ENCODE peak calls at places on chromosomes 5 and 9, in nine cellular contexts. A is gastrocnemius medialis, S is tibial nerve, I is sigmoid colon, R is K562, N is A549, P is ovary, M is stomach, C is suprapubic skin. F is an unnamed sample.

GRCh38 chr5:154214236-154215106 is 23.9 kb downstream of the GALNT10 start:
- DNase-seq in A (no peak), S (no peak), I (no peak), R (no peak), N (peak), P (no peak), M (no peak), C (no peak), F (no peak)

GRCh38 chr5:157358871-157359270 is 92.9 kb downstream of the CYFIP2 start:
- DNase-seq in A (no peak), S (no peak), I (no peak), R (no peak), N (no peak), P (no peak), M (no peak), C (no peak), F (no peak)

GRCh38 chr9:89750117-89750551 is 145.3 kb downstream of the GADD45G start:
- DNase-seq in A (no peak), S (no peak), I (no peak), R (no peak), N (no peak), P (peak), M (no peak), C (no peak), F (no peak)

GRCh38 chr5:132687995-132688394 is 14.2 kb downstream of the IL4 start:
- DNase-seq in A (no peak), S (no peak), I (no peak), R (no peak), N (no peak), P (no peak), M (no peak), C (no peak), F (no peak)

GRCh38 chr9:99419099-99419498 is 197.0 kb downstream of the SEC61B start:
- DNase-seq in A (no peak), S (no peak), I (no peak), R (no peak), N (no peak), P (no peak), M (no peak), C (no peak), F (no peak)

GRCh38 chr9:123471843-123472570 is 116.0 kb downstream of the CRB2 start:
- DNase-seq in A (no peak), S (no peak), I (no peak), R (no peak), N (no peak), P (no peak), M (no peak), C (no peak), F (no peak)

GRCh38 chr5:143341807-143342570 is 61.5 kb downstream of the NR3C1 start:
- DNase-seq in A (no peak), S (no peak), I (no peak), R (no peak), N (peak), P (no peak), M (no peak), C (no peak), F (no peak)

GRCh38 chr5:105752801-105753200 is 1917.9 kb downstream of the EFNA5 start:
- DNase-seq in A (no peak), S (no peak), I (no peak), R (no peak), N (no peak), P (no peak), M (no peak), C (no peak), F (no peak)

GRCh38 chr5:41048986-41049385 is 22.2 kb downstream of the MROH2B start:
- DNase-seq in A (no peak), S (no peak), I (no peak), R (no peak), N (no peak), P (no peak), M (no peak), C (no peak), F (no peak)

GRCh38 chr5:107869459-107870115 is 198.8 kb upstream of the EFNA5 start:
- DNase-seq in A (no peak), S (no peak), I (no peak), R (no peak), N (peak), P (no peak), M (no peak), C (no peak), F (no peak)

GRCh38 chr5:65722575-65723424 is 795 bp downstream of the NLN start:
- DNase-seq in A (peak), S (no peak), I (no peak), R (no peak), N (peak), P (no peak), M (no peak), C (no peak), F (no peak)

GRCh38 chr9:104808030-104808614 is 44.2 kb downstream of the NIPSNAP3B start:
- DNase-seq in A (no peak), S (no peak), I (no peak), R (no peak), N (no peak), P (peak), M (peak), C (no peak), F (no peak)

GRCh38 chr9:13567833-13568232 is 288.3 kb upstream of the MPDZ start:
- DNase-seq in A (no peak), S (no peak), I (no peak), R (no peak), N (no peak), P (no peak), M (no peak), C (no peak), F (no peak)

GRCh38 chr5:94857119-94857518 is 238.7 kb downstream of the SLF1 start:
- DNase-seq in A (no peak), S (no peak), I (no peak), R (no peak), N (no peak), P (no peak), M (no peak), C (no peak), F (no peak)

GRCh38 chr5:33261305-33261704 is 179.5 kb upstream of the TARS1 start:
- DNase-seq in A (no peak), S (no peak), I (no peak), R (no peak), N (no peak), P (no peak), M (no peak), C (no peak), F (no peak)

GRCh38 chr5:58227858-58228257 is 232.0 kb downstream of the PLK2 start:
- DNase-seq in A (no peak), S (no peak), I (no peak), R (no peak), N (no peak), P (no peak), M (no peak), C (no peak), F (no peak)

GRCh38 chr9:3059781-3060468 is 216.0 kb upstream of the PUM3 start:
- DNase-seq in A (no peak), S (no peak), I (no peak), R (no peak), N (no peak), P (no peak), M (no peak), C (no peak), F (no peak)

GRCh38 chr9:114315723-114316363 is 7.1 kb upstream of the ORM1 start:
- DNase-seq in A (no peak), S (no peak), I (no peak), R (no peak), N (no peak), P (no peak), M (peak), C (peak), F (no peak)

GRCh38 chr9:73269430-73270101 is 117.9 kb downstream of the ANXA1 start:
- DNase-seq in A (no peak), S (no peak), I (no peak), R (no peak), N (peak), P (no peak), M (no peak), C (no peak), F (no peak)

GRCh38 chr9:23821400-23822181 is 4.4 kb downstream of the ELAVL2 start:
- DNase-seq in A (no peak), S (no peak), I (no peak), R (no peak), N (no peak), P (peak), M (peak), C (no peak), F (no peak)

GRCh38 chr9:3980771-3981170 is 319.1 kb downstream of the GLIS3 start:
- DNase-seq in A (no peak), S (no peak), I (no peak), R (no peak), N (no peak), P (peak), M (no peak), C (no peak), F (no peak)

GRCh38 chr5:119752921-119753886 is 123.8 kb downstream of the FAM170A start:
- DNase-seq in A (no peak), S (no peak), I (no peak), R (no peak), N (no peak), P (no peak), M (no peak), C (no peak), F (no peak)

GRCh38 chr9:135282001-135282731 is 194.7 kb downstream of the OLFM1 start:
- DNase-seq in A (no peak), S (peak), I (peak), R (no peak), N (peak), P (peak), M (peak), C (no peak), F (peak)

GRCh38 chr5:111280282-111280901 is 56.2 kb downstream of the CAMK4 start:
- DNase-seq in A (no peak), S (no peak), I (no peak), R (no peak), N (no peak), P (no peak), M (no peak), C (no peak), F (no peak)

GRCh38 chr9:34500623-34501267 is 22.0 kb downstream of the ENHO start:
- DNase-seq in A (peak), S (peak), I (no peak), R (peak), N (peak), P (peak), M (peak), C (no peak), F (peak)

GRCh38 chr5:98341038-98341710 is 432.3 kb upstream of the RGMB start:
- DNase-seq in A (no peak), S (no peak), I (no peak), R (no peak), N (no peak), P (no peak), M (no peak), C (no peak), F (no peak)

GRCh38 chr5:76791461-76791860 is 27.4 kb upstream of the F2RL1 start:
- DNase-seq in A (no peak), S (no peak), I (no peak), R (no peak), N (no peak), P (no peak), M (no peak), C (no peak), F (no peak)

GRCh38 chr9:95409650-95410426 is 92.3 kb upstream of the FANCC start:
- DNase-seq in A (no peak), S (peak), I (no peak), R (no peak), N (no peak), P (no peak), M (no peak), C (no peak), F (no peak)

GRCh38 chr9:91606255-91606995 is 182.8 kb upstream of the NFIL3 start:
- DNase-seq in A (no peak), S (no peak), I (no peak), R (no peak), N (no peak), P (no peak), M (no peak), C (no peak), F (no peak)

GRCh38 chr5:108720416-108720815 is 27.3 kb upstream of the FER start:
- DNase-seq in A (no peak), S (no peak), I (no peak), R (no peak), N (no peak), P (no peak), M (no peak), C (no peak), F (no peak)

GRCh38 chr5:127562252-127562651 is 44.8 kb downstream of the PRRC1 start:
- DNase-seq in A (no peak), S (peak), I (no peak), R (no peak), N (no peak), P (no peak), M (no peak), C (no peak), F (no peak)

GRCh38 chr5:167594750-167595149 is 696.7 kb upstream of the WWC1 start:
- DNase-seq in A (no peak), S (no peak), I (no peak), R (no peak), N (no peak), P (no peak), M (no peak), C (no peak), F (no peak)

DNA sequence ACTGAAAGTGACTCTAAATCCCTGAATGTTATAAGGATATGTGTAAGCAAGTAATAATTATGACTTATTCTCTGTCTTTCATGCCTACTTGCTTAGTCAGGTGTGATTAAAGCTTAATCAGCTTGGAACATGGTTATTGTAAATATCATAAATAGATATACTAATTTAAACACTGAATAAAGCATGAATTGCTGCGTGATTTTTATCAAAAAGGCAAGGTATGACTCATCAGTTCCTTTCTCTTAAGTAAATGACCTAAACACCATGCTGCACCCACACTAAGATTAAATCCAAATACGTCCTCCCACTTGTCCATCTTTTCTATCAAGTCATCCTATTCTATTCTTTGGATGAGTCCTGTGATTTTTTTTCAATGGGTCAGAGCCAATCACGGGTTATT is 124.6 kb upstream of the MTAP start:
- DNase-seq in A (no peak), S (no peak), I (no peak), R (no peak), N (peak), P (no peak), M (no peak), C (no peak), F (no peak)
- TF ChIP-seq POLR2A in A (no peak), S (no peak), I (no peak), R (no peak), N (no peak), P (no peak), M (no peak), C (no peak), F (no peak)

GRCh38 chr5:122112733-122113558 is 16.4 kb upstream of the ZNF474 start:
- DNase-seq in A (no peak), S (no peak), I (no peak), R (peak), N (no peak), P (no peak), M (no peak), C (no peak), F (no peak)
- TF ChIP-seq POLR2A in A (no peak), S (no peak), I (no peak), R (peak), N (no peak), P (no peak), M (no peak), C (no peak), F (no peak)

GRCh38 chr5:140040358-140040757 is 2.7 kb downstream of the NRG2 start:
- DNase-seq in A (no peak), S (no peak), I (no peak), R (no peak), N (no peak), P (no peak), M (no peak), C (no peak), F (no peak)

GRCh38 chr5:140042551-140043507 is at the start of gene NRG2:
- DNase-seq in A (peak), S (peak), I (peak), R (peak), N (peak), P (peak), M (peak), C (peak), F (peak)

GRCh38 chr5:140041099-140041491 is 2.0 kb downstream of the NRG2 start:
- DNase-seq in A (peak), S (no peak), I (no peak), R (no peak), N (no peak), P (no peak), M (no peak), C (no peak), F (no peak)

GRCh38 chr5:140043508-140043872 is 391 bp upstream of the NRG2 start:
- DNase-seq in A (no peak), S (no peak), I (no peak), R (peak), N (peak), P (no peak), M (no peak), C (no peak), F (no peak)

GRCh38 chr5:140041492-140042421 is 1.3 kb downstream of the NRG2 start:
- DNase-seq in A (peak), S (peak), I (peak), R (no peak), N (peak), P (peak), M (peak), C (peak), F (peak)
- TF ChIP-seq POLR2A in A (peak), S (no peak), I (no peak), R (no peak), N (no peak), P (no peak), M (no peak), C (no peak), F (no peak)

GRCh38 chr5:39417979-39418378 is 6.8 kb downstream of the DAB2 start:
- DNase-seq in A (no peak), S (no peak), I (no peak), R (no peak), N (no peak), P (no peak), M (no peak), C (no peak), F (no peak)
- TF ChIP-seq POLR2A in A (no peak), S (no peak), I (no peak), R (no peak), N (no peak), P (no peak), M (no peak), C (no peak), F (no peak)

DNA sequence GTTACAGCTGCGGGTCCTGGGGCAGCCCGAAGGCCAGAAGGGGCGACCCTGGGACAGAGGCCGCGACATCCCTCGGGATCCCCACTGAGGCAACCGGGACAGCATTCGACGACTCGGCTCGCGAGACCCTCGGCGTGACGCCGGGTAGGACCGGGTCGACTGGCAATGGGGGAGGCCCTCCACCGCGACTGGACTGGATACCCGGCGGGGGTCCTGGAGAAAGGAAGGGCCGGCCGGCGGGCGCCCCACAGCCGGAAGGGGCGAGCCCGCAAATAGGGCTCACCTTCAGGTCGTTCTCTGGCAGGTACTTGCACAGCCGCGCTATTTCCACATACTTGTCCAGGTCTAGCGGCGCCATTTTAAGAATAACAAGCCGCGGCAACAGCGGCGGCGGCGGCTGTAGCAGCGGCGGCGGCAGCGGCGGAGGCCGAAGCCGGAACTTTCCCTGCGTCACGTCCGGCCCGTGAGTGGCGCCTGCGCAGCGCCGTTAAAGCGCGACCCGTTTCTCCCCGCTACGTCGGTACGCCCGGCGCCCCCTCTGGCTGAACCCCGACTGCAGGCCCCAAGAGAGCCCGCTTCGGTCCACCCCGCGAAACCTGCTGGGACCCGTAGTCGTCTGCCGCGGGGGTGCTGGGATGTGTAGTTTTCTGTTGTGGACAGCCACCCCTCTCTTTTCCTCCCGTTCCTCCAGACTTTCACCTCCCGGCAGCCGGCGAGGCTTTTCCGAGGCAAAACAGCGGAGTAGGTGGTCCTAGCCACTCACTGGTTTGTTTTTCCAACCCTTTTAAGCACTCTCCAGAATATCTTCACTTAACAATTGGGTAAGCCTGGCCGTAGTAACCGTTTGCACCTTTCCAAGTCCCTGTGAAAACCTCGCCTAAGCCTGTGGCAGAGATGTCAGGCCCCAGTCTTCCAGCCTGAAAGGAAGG is at the start of gene PPP6C:
- DNase-seq in A (peak), S (peak), I (peak), R (peak), N (peak), P (peak), M (peak), C (peak), F (peak)
- TF ChIP-seq POLR2A in A (peak), S (peak), I (peak), R (peak), N (peak), P (peak), M (peak), C (peak), F (peak)